ENCODE peak calls at places on chromosome 19, in seven cellular contexts. C is neuronal stem cell, A is trophoblast cell, D is IMR-90, O is mesendoderm, G is H1, Y is mesenchymal stem cell. H is an unnamed sample.

GRCh38 chr19:7904074-7905020 is 670 bp downstream of the MAP2K7 start:
- DNase-seq in O (peak), Y (peak), C (no peak), D (no peak), A (peak), G (no peak), H (no peak)

GRCh38 chr19:2613507-2614295 is 88.8 kb downstream of the GNG7 start:
- DNase-seq in A (peak), D (peak), C (no peak), O (peak), Y (peak), G (no peak), H (peak)

GRCh38 chr19:36032251-36033104 is at the start of gene CLIP3:
- DNase-seq in D (peak), Y (peak), G (no peak), C (peak), O (peak), A (peak), H (peak)

GRCh38 chr19:43438291-43439162 is 23.8 kb downstream of the TEX101 start:
- DNase-seq in O (no peak), C (no peak), D (peak), G (no peak), A (peak), Y (no peak), H (no peak)

GRCh38 chr19:4977299-4978174 is 8.6 kb downstream of the KDM4B start:
- DNase-seq in G (no peak), C (no peak), Y (peak), D (peak), O (peak), A (peak), H (no peak)

GRCh38 chr19:55113570-55114039 is 3.8 kb downstream of the PPP1R12C start:
- DNase-seq in Y (peak), O (peak), D (peak), A (peak), C (peak), G (no peak), H (peak)

GRCh38 chr19:53977429-53977990 is 13.9 kb upstream of the CACNG6 start:
- DNase-seq in Y (peak), D (peak), A (peak), O (peak), G (no peak), C (peak), H (peak)

GRCh38 chr19:13833330-13834265 is 38.4 kb downstream of the ZSWIM4 start:
- DNase-seq in G (no peak), D (peak), O (peak), C (peak), Y (peak), A (peak), H (peak)

GRCh38 chr19:49520705-49521319 is 7.0 kb upstream of the RCN3 start:
- DNase-seq in C (no peak), G (no peak), A (no peak), O (no peak), D (no peak), Y (no peak), H (no peak)

DNA sequence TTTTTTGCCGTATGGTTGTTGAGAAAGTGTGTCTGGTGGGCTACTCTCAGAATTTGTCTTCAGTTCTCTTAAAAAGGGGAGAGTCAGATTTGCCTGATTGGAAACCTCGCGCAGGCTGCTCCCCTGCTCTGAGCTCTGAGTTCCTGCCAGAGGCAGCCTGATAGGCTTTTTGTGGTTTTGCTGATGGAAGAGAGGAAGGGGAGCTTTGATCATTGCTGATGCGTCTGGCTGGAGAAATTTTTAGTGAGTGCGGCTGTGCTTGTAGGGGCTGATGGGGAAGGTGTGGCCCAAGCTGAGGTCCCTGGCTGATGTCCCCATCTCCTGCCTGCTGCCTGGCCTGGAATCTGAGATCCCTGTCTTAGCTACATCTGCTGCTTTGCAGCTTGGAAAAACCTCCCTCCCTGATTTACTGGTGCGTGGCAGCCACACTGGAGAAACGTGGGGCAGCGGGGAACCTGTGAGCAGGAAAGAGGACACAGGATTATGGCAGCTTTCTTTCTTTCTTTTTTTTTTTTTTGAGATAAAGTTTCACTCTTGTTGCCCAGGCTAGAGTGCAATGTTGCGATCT is 2.9 kb downstream of the CHST8 start:
- DNase-seq in C (no peak), G (no peak), A (no peak), Y (no peak), O (no peak), D (no peak), H (no peak)
- H4K8ac ChIP-seq in C (no peak), G (no peak), A (no peak), Y (no peak), O (no peak), D (no peak), H (no peak)

DNA sequence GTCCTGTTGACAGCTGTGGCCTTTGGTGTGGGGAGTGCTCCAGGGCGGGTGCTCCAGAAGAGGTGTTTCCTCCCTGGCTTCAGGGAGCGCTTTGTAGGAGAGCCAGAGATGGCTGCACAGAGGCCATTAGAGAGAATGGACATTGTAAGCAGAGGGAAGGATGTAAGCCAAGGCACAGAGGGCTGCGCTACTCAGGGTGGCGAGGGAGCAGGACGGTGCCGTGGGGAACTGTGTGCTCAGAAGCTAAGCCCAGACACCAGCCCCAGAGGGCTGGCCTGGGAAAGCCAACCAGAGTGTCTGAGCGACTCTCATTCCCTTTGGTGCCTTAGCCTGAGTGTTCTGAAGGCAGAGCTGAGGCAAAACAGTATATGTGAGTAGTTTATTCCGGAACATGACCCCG is 92.2 kb downstream of the TSHZ3 start:
- DNase-seq in A (no peak), G (no peak), Y (no peak), D (no peak), O (no peak), C (no peak), H (no peak)
- H4K8ac ChIP-seq in A (no peak), G (no peak), Y (no peak), D (no peak), O (no peak), C (no peak), H (no peak)

DNA sequence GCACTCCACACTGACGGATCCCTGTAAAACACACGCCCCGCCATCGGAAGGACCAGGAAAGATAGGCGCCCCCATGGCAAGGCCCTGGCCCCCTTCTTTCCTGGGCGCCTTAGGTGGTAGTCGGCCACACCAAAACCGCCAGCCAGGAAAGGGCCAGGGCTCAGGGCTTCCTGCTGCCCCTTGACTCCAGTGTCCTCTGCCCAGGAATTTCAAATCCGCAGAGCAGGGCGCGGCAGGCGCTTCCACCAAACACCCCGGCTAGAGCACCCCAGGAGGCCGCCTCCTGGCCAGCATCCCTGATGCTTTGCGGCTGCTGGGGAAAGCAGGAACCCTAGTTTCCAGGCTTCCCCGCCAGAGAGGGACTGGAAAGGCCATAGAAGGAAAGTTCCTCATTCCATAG is 57.5 kb downstream of the ZNF726 start:
- DNase-seq in A (no peak), D (no peak), O (no peak), G (no peak), C (no peak), Y (no peak), H (no peak)
- H4K8ac ChIP-seq in A (no peak), D (no peak), O (no peak), G (no peak), C (no peak), Y (no peak), H (no peak)

GRCh38 chr19:50891253-50891625 is 18.0 kb downstream of the KLK2 start:
- DNase-seq in Y (no peak), O (no peak), C (no peak), G (no peak), A (no peak), D (no peak), H (no peak)
- H4K8ac ChIP-seq in Y (no peak), O (no peak), C (no peak), G (no peak), A (no peak), D (no peak), H (no peak)

GRCh38 chr19:12496480-12496879 is 11.9 kb upstream of the ZNF709 start:
- DNase-seq in C (no peak), D (no peak), G (no peak), A (no peak), O (no peak), Y (no peak), H (no peak)
- H4K8ac ChIP-seq in C (no peak), D (no peak), G (no peak), A (no peak), O (no peak), Y (no peak), H (no peak)

GRCh38 chr19:47402504-47402903 is 16.8 kb downstream of the MEIS3 start:
- DNase-seq in D (no peak), G (no peak), A (no peak), C (no peak), O (no peak), Y (no peak), H (no peak)
- H4K8ac ChIP-seq in D (no peak), G (peak), A (no peak), C (no peak), O (no peak), Y (no peak), H (no peak)

GRCh38 chr19:56746367-56746766 is 74.8 kb upstream of the ZNF835 start:
- DNase-seq in O (no peak), D (no peak), C (no peak), Y (no peak), G (no peak), A (no peak), H (no peak)
- H4K8ac ChIP-seq in O (no peak), D (no peak), C (no peak), Y (no peak), G (no peak), A (no peak), H (no peak)

GRCh38 chr19:19278315-19278714 is 5.2 kb upstream of the TM6SF2 start:
- DNase-seq in O (no peak), G (no peak), D (no peak), C (no peak), A (no peak), Y (no peak), H (no peak)
- H4K8ac ChIP-seq in O (no peak), G (no peak), D (no peak), C (no peak), A (no peak), Y (no peak), H (no peak)

H was measured in H9.